ENCODE peak calls at places on chromosomes 5 and 9, in five cellular contexts. One of them, this sample, is unnamed.

GRCh38 chr5:90226433-90227099 is 183.0 kb downstream of the CETN3 start:
- DNase-seq in K562: no peak
- DNase-seq in IMR-90: no peak
- DNase-seq in A549: no peak
- DNase-seq in HEK293T: no peak
- DNase-seq in this sample: no peak

GRCh38 chr9:22040760-22041159 is 31.7 kb upstream of the CDKN2B start:
- DNase-seq in K562: no peak
- DNase-seq in IMR-90: peak
- DNase-seq in A549: no peak
- DNase-seq in HEK293T: no peak
- DNase-seq in this sample: no peak

GRCh38 chr9:9612270-9612669 is 1000.5 kb downstream of the PTPRD start:
- DNase-seq in K562: no peak
- DNase-seq in IMR-90: no peak
- DNase-seq in A549: no peak
- DNase-seq in HEK293T: no peak
- DNase-seq in this sample: no peak

GRCh38 chr5:120564013-120564412 is 99.9 kb downstream of the PRR16 start:
- DNase-seq in K562: no peak
- DNase-seq in IMR-90: no peak
- DNase-seq in A549: no peak
- DNase-seq in HEK293T: no peak
- DNase-seq in this sample: no peak

GRCh38 chr5:1474875-1475543 is 29.8 kb upstream of the SLC6A3 start:
- DNase-seq in K562: no peak
- DNase-seq in IMR-90: no peak
- DNase-seq in A549: no peak
- DNase-seq in HEK293T: no peak
- DNase-seq in this sample: no peak

GRCh38 chr9:135209136-135209535 is 121.7 kb downstream of the OLFM1 start:
- DNase-seq in K562: no peak
- DNase-seq in IMR-90: no peak
- DNase-seq in A549: no peak
- DNase-seq in HEK293T: no peak
- DNase-seq in this sample: no peak

GRCh38 chr5:138230261-138230660 is 17.1 kb upstream of the CDC23 start:
- DNase-seq in K562: no peak
- DNase-seq in IMR-90: peak
- DNase-seq in A549: no peak
- DNase-seq in HEK293T: no peak
- DNase-seq in this sample: no peak

GRCh38 chr9:132880311-132880661 is 1.6 kb downstream of the SPACA9 start:
- DNase-seq in K562: no peak
- DNase-seq in IMR-90: no peak
- DNase-seq in A549: no peak
- DNase-seq in HEK293T: no peak
- DNase-seq in this sample: no peak

GRCh38 chr9:137170486-137171148 is 766 bp upstream of the LRRC26 start:
- DNase-seq in K562: no peak
- DNase-seq in IMR-90: no peak
- DNase-seq in A549: no peak
- DNase-seq in HEK293T: no peak
- DNase-seq in this sample: no peak

GRCh38 chr5:96823900-96824351 is 16.2 kb upstream of the ERAP1 start:
- DNase-seq in K562: no peak
- DNase-seq in IMR-90: peak
- DNase-seq in A549: peak
- DNase-seq in HEK293T: no peak
- DNase-seq in this sample: peak

GRCh38 chr5:69415584-69415958 is 655 bp downstream of the MARVELD2 start:
- DNase-seq in K562: no peak
- DNase-seq in IMR-90: no peak
- DNase-seq in A549: no peak
- DNase-seq in HEK293T: peak
- DNase-seq in this sample: peak

GRCh38 chr9:108272350-108272899 is 583.4 kb downstream of the ACTL7B start:
- DNase-seq in K562: peak
- DNase-seq in IMR-90: peak
- DNase-seq in A549: peak
- DNase-seq in HEK293T: peak
- DNase-seq in this sample: peak

GRCh38 chr5:59661306-59661705 is 232.2 kb downstream of the PDE4D start:
- DNase-seq in K562: no peak
- DNase-seq in IMR-90: no peak
- DNase-seq in A549: no peak
- DNase-seq in HEK293T: no peak
- DNase-seq in this sample: peak

GRCh38 chr5:72799721-72800120 is 16.7 kb upstream of the TNPO1 start:
- DNase-seq in K562: no peak
- DNase-seq in IMR-90: no peak
- DNase-seq in A549: no peak
- DNase-seq in HEK293T: no peak
- DNase-seq in this sample: no peak

GRCh38 chr9:37340961-37341360 is 81.5 kb upstream of the GRHPR start:
- DNase-seq in K562: no peak
- DNase-seq in IMR-90: no peak
- DNase-seq in A549: no peak
- DNase-seq in HEK293T: no peak
- DNase-seq in this sample: no peak

GRCh38 chr5:156326718-156327259 is at the start of gene SGCD:
- DNase-seq in K562: no peak
- DNase-seq in IMR-90: peak
- DNase-seq in A549: peak
- DNase-seq in HEK293T: no peak
- DNase-seq in this sample: no peak

GRCh38 chr5:154967419-154968024 is 26.6 kb downstream of the MRPL22 start:
- DNase-seq in K562: no peak
- DNase-seq in IMR-90: peak
- DNase-seq in A549: peak
- DNase-seq in HEK293T: peak
- DNase-seq in this sample: no peak

GRCh38 chr9:114981095-114981494 is 50.7 kb upstream of the TNFSF8 start:
- DNase-seq in K562: no peak
- DNase-seq in IMR-90: no peak
- DNase-seq in A549: no peak
- DNase-seq in HEK293T: no peak
- DNase-seq in this sample: no peak

GRCh38 chr5:112351225-112351624 is 67.9 kb downstream of the EPB41L4A start:
- DNase-seq in K562: no peak
- DNase-seq in IMR-90: no peak
- DNase-seq in A549: no peak
- DNase-seq in HEK293T: no peak
- DNase-seq in this sample: no peak

GRCh38 chr5:102670224-102670836 is 84.8 kb upstream of the PAM start:
- DNase-seq in K562: peak
- DNase-seq in IMR-90: no peak
- DNase-seq in A549: peak
- DNase-seq in HEK293T: peak
- DNase-seq in this sample: peak

GRCh38 chr5:35302544-35302943 is 72.3 kb upstream of the PRLR start:
- DNase-seq in K562: no peak
- DNase-seq in IMR-90: no peak
- DNase-seq in A549: no peak
- DNase-seq in HEK293T: no peak
- DNase-seq in this sample: no peak

GRCh38 chr9:70260007-70260443 is 1.2 kb downstream of the SMC5 start:
- DNase-seq in K562: no peak
- DNase-seq in IMR-90: no peak
- DNase-seq in A549: no peak
- DNase-seq in HEK293T: no peak
- DNase-seq in this sample: no peak

GRCh38 chr5:173010547-173011464 is 27.2 kb downstream of the ATP6V0E1 start:
- DNase-seq in K562: no peak
- DNase-seq in IMR-90: peak
- DNase-seq in A549: no peak
- DNase-seq in HEK293T: peak
- DNase-seq in this sample: peak

DNA sequence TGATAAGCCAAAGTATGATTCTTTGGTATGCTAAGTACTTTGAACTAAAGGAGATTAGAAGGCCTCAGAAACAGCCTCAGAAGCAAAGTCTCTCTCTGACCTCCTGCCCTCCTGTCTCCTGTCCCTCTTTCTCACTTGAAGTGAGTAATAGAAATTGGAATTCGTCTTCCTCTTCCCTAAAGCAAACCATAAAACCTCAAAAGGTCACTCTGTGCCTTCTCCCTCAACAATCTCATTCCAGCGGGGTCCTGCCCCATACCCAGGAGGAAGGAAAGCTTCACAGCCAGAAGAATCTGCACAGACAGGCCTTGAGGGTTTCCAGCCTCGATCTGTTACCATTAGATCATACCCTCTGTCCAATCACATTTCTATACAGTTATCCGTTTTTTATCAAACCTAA is 87.8 kb downstream of the HAPLN1 start:
- DNase-seq in K562: no peak
- DNase-seq in IMR-90: peak
- DNase-seq in A549: no peak
- DNase-seq in HEK293T: no peak
- DNase-seq in this sample: no peak
- TF ChIP-seq BHLHE40 in K562: no peak
- TF ChIP-seq BHLHE40 in IMR-90: peak
- TF ChIP-seq BHLHE40 in A549: no peak
- TF ChIP-seq BHLHE40 in HEK293T: no peak
- TF ChIP-seq BHLHE40 in this sample: no peak

GRCh38 chr9:32631991-32632390 is 3.5 kb downstream of the TAF1L start:
- DNase-seq in K562: no peak
- DNase-seq in IMR-90: no peak
- DNase-seq in A549: no peak
- DNase-seq in HEK293T: no peak
- DNase-seq in this sample: peak
- TF ChIP-seq BHLHE40 in K562: peak
- TF ChIP-seq BHLHE40 in IMR-90: no peak
- TF ChIP-seq BHLHE40 in A549: no peak
- TF ChIP-seq BHLHE40 in HEK293T: no peak
- TF ChIP-seq BHLHE40 in this sample: no peak

GRCh38 chr9:35079041-35079425 is 709 bp downstream of the FANCG start:
- DNase-seq in K562: no peak
- DNase-seq in IMR-90: no peak
- DNase-seq in A549: no peak
- DNase-seq in HEK293T: no peak
- DNase-seq in this sample: no peak
- TF ChIP-seq BHLHE40 in K562: no peak
- TF ChIP-seq BHLHE40 in IMR-90: no peak
- TF ChIP-seq BHLHE40 in A549: no peak
- TF ChIP-seq BHLHE40 in HEK293T: no peak
- TF ChIP-seq BHLHE40 in this sample: no peak

DNA sequence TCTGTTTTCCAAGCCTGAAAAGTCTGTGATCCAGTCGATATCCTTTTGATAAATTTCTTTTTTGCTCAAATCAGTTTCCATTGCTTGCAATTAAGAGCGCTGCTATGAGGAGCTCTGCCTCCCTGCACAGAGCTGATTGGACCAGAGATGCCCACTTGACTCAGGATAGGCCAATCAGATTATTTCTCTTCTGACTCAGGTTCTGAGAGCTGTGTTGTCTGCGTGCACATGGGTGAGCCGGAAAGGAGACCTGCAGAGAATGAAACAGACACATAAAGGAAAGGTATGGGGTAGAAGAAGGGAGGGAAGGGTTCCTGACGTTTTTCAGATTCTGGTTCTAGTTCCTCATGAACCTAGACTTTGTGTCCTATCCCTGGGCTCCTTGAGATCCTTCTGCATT is 15.8 kb upstream of the FABP6 start:
- DNase-seq in K562: peak
- DNase-seq in IMR-90: peak
- DNase-seq in A549: peak
- DNase-seq in HEK293T: no peak
- DNase-seq in this sample: no peak
- TF ChIP-seq BHLHE40 in K562: no peak
- TF ChIP-seq BHLHE40 in IMR-90: no peak
- TF ChIP-seq BHLHE40 in A549: no peak
- TF ChIP-seq BHLHE40 in HEK293T: no peak
- TF ChIP-seq BHLHE40 in this sample: no peak

DNA sequence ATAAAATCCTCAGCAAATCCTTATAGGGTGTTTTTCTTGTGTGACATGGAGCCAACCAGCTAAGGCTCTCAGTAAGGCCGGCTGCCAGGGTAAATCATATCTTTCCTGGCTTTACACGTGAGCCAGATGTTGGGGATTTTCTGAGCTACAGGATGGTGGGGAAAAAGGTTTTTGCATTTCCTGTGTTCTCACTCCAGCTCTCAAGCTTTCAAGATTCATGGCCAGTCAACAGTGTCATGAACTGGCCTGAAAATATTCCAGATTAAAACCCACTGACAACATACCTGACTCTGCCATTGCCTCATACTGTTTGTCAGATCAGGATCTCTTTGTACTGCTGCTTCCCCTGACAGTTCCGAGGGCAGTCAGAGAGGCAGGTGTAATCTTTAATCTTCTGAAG is 306.9 kb downstream of the GLIS3 start:
- DNase-seq in K562: no peak
- DNase-seq in IMR-90: peak
- DNase-seq in A549: no peak
- DNase-seq in HEK293T: no peak
- DNase-seq in this sample: no peak
- TF ChIP-seq BHLHE40 in K562: no peak
- TF ChIP-seq BHLHE40 in IMR-90: no peak
- TF ChIP-seq BHLHE40 in A549: no peak
- TF ChIP-seq BHLHE40 in HEK293T: no peak
- TF ChIP-seq BHLHE40 in this sample: no peak

GRCh38 chr9:78191931-78192330 is 43.9 kb upstream of the CEP78 start:
- DNase-seq in K562: no peak
- DNase-seq in IMR-90: no peak
- DNase-seq in A549: no peak
- DNase-seq in HEK293T: no peak
- DNase-seq in this sample: no peak

DNA sequence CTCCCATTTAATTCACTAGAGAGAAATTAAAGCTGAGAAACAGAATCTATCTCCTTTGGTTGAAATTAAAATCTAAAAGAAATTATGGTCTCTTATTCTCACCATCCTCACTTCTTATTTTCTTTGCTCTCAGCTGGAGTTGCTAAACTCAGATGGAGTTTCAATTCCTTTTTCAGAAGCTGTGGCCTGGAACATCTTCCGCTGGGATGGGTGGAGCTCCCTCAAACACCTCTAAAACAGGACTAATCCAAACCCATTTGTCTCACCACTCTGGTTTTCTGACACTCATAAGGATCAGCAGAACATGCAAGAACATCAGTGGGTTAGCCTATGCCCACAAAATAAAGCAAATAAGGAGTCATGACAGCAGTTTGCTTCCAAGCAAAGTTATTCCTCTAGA is 39.6 kb upstream of the CEP78 start:
- DNase-seq in K562: no peak
- DNase-seq in IMR-90: no peak
- DNase-seq in A549: no peak
- DNase-seq in HEK293T: no peak
- DNase-seq in this sample: no peak
- TF ChIP-seq BHLHE40 in K562: no peak
- TF ChIP-seq BHLHE40 in IMR-90: no peak
- TF ChIP-seq BHLHE40 in A549: no peak
- TF ChIP-seq BHLHE40 in HEK293T: no peak
- TF ChIP-seq BHLHE40 in this sample: no peak